ENCODE peak calls at places on chromosomes 13 and 19, in seven cellular contexts. F is CD4-positive, alpha-beta T cell; I is fibroblast of lung; G is pancreas; P is stomach; V is A549; Z is HCT116. M is an unnamed sample. For H3K9me3, the result is how much of the 10 kb centered on the place peaks cover.

GRCh38 chr19:48319647-48320537 is 5.5 kb upstream of the EMP3 start:
- DNase-seq in F (peak), I (peak), G (peak), P (peak), V (peak), Z (peak), M (peak)

GRCh38 chr13:35514166-35514565 is 37.7 kb upstream of the MAB21L1 start:
- DNase-seq in F (no peak), I (peak), G (no peak), P (no peak), V (no peak), Z (no peak), M (no peak)

GRCh38 chr13:34300559-34300958 is 482.6 kb downstream of the RFC3 start:
- DNase-seq in F (no peak), I (peak), G (no peak), P (no peak), V (peak), Z (no peak), M (no peak)

GRCh38 chr13:111298214-111298975 is 22.0 kb upstream of the TEX29 start:
- DNase-seq in F (no peak), I (no peak), G (no peak), P (no peak), V (no peak), Z (no peak), M (no peak)

GRCh38 chr13:48585456-48585840 is 52.6 kb upstream of the RCBTB2 start:
- DNase-seq in F (no peak), I (peak), G (no peak), P (peak), V (no peak), Z (peak), M (no peak)

GRCh38 chr13:100100115-100100879 is 11.4 kb downstream of the PCCA start:
- DNase-seq in F (no peak), I (peak), G (no peak), P (peak), V (peak), Z (no peak), M (no peak)

GRCh38 chr13:94433055-94433947 is 46.2 kb downstream of the DCT start:
- DNase-seq in F (no peak), I (no peak), G (no peak), P (no peak), V (no peak), Z (no peak), M (peak)

GRCh38 chr13:29454931-29455481 is 140.5 kb downstream of the SLC7A1 start:
- DNase-seq in F (no peak), I (peak), G (no peak), P (no peak), V (peak), Z (peak), M (peak)

GRCh38 chr13:65825039-65825438 is 1405.1 kb downstream of the PCDH9 start:
- DNase-seq in F (no peak), I (no peak), G (no peak), P (no peak), V (no peak), Z (no peak), M (no peak)

GRCh38 chr13:78777973-78778372 is 119.0 kb upstream of the OBI1 start:
- DNase-seq in F (no peak), I (no peak), G (no peak), P (no peak), V (no peak), Z (no peak), M (no peak)

GRCh38 chr19:3522421-3523360 is 16.3 kb upstream of the TEKTIP1 start:
- DNase-seq in F (no peak), I (no peak), G (no peak), P (no peak), V (no peak), Z (no peak), M (no peak)

GRCh38 chr13:40975441-40975840 is 43.7 kb downstream of the ELF1 start:
- DNase-seq in F (no peak), I (no peak), G (no peak), P (no peak), V (no peak), Z (no peak), M (no peak)

GRCh38 chr19:58544591-58545285 is 874 bp downstream of the TRIM28 start:
- DNase-seq in F (peak), I (peak), G (peak), P (no peak), V (peak), Z (no peak), M (no peak)

GRCh38 chr13:29922896-29923295 is 72.5 kb upstream of the UBL3 start:
- DNase-seq in F (no peak), I (peak), G (no peak), P (no peak), V (peak), Z (no peak), M (no peak)

GRCh38 chr13:42041017-42041683 is 7.3 kb upstream of the DGKH start:
- DNase-seq in F (peak), I (peak), G (peak), P (peak), V (peak), Z (peak), M (peak)

GRCh38 chr19:42529248-42529764 is 1.0 kb upstream of the CEACAM1 start:
- DNase-seq in F (peak), I (peak), G (peak), P (peak), V (peak), Z (peak), M (peak)

GRCh38 chr13:72960541-72960940 is 98.3 kb upstream of the KLF5 start:
- DNase-seq in F (no peak), I (no peak), G (no peak), P (no peak), V (no peak), Z (no peak), M (no peak)

GRCh38 chr19:415292-415691 is 6.3 kb upstream of the C2CD4C start:
- DNase-seq in F (no peak), I (no peak), G (no peak), P (no peak), V (no peak), Z (no peak), M (no peak)

DNA sequence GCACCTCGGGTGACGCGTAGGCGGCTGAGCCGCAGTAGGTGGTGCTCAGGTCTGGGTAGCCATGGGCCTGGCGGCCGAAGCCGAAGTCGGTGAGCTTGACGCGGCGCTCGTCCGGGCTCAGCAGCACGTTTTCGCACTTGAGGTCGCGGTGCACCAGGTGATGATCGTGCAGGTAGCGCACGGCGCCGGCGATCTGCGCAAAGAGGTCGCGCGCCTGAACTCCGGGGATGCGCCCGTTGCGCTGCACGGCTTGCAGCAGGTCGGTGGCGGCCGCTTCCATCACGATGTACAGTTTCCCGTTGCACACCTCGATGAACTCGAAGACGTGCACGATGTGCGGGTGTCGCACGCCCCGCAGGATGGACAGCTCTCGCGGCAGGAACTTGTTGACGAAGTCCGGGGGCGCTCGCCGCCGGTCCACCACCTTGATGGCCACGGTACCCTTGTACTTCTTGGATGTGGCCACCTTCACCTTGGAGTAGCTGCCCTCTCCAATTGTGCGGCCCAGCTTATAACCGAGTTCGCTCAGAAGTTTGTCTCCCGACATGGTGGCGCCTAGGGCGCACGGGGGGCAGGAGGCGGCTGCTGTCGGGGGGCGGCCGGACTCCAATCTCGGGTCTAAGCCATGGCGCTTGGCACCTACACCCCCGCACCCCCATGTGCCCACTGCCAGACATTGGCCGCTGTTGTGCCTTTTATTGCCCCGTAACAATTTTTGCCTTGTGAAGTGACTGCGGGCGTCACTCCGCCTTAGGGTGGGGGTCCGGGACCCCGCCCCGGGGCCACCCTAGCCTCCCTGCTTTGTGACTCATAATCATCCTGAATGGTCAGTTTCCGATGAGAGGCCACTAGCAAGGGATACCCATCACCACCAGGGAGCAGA is at the start of gene TSSK6:
- DNase-seq in F (no peak), I (no peak), G (no peak), P (no peak), V (peak), Z (no peak), M (no peak)
- TF ChIP-seq CTCF in F (no peak), I (no peak), G (no peak), P (no peak), V (no peak), Z (peak), M (no peak)

GRCh38 chr19:51891193-51891747 is 3.5 kb upstream of the ZNF577 start:
- DNase-seq in F (no peak), I (no peak), G (no peak), P (no peak), V (no peak), Z (no peak), M (no peak)
- H3K9me3 ChIP-seq in F (half or more), I (under half), G (under half), P (half or more), V (half or more), Z (under half), M (half or more)

DNA sequence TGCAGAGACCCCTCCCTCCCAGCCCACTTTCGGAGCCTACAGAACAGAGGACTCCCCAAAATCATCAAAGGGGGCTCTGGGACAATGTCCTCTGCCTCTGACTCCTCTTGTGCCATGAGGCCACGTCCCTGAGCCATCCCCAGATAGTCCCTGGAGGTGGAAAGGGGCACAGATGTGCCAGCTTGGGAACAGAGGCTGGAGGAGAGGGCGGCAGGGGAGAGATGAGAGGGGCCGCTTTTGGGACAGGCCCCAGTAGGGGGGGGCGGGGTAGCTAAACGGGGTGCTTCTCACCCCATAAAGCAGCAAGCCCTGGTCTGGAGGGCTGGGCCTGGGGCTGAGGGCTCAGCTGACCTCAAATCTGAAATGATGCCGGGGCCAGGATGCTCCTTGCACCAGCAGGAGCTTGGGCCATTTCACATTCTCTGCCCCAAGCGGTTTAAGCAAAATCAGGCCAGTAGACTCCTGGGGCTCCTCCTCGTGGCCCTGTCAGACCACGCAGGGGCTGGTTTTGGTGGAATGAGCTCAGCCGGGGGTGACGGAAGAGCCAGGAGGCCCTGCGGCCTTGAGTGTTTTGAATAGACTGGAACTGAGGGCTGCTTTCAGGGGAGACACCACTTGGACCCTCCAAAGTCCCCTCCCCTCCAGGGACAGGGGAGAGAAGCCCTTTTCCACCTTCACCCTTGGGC is 27.1 kb downstream of the ONECUT3 start:
- DNase-seq in F (no peak), I (peak), G (no peak), P (no peak), V (peak), Z (no peak), M (no peak)
- TF ChIP-seq CTCF in F (no peak), I (peak), G (no peak), P (no peak), V (no peak), Z (no peak), M (peak)

GRCh38 chr19:44182145-44182544 is 17.2 kb downstream of the ZNF226 start:
- DNase-seq in F (no peak), I (no peak), G (no peak), P (no peak), V (no peak), Z (no peak), M (no peak)
- H3K9me3 ChIP-seq in F (half or more), I (under half), G (under half), P (half or more), V (half or more), Z (under half), M (under half)